ENCODE peak calls at places on chromosomes 5 and 9, in ten cellular contexts. T, S, B, E, M, Z, V, P, G and C are unnamed samples.

GRCh38 chr9:93585259-93585658 is 8.9 kb downstream of the PHF2 start:
- DNase-seq in T (no peak), S (no peak), B (no peak), E (no peak), M (no peak), Z (no peak), V (peak; percentile 6), P (no peak), G (no peak), C (peak; percentile 10)

GRCh38 chr5:1510631-1511030 is 13.1 kb downstream of the LPCAT1 start:
- DNase-seq in T (no peak), S (no peak), B (peak; percentile 6), E (no peak), M (no peak), Z (no peak), V (peak; percentile 8), P (peak; percentile 2), G (peak; percentile 9), C (peak; percentile 43)

GRCh38 chr9:4515958-4516375 is 25.7 kb downstream of the SLC1A1 start:
- DNase-seq in T (no peak), S (no peak), B (no peak), E (no peak), M (no peak), Z (no peak), V (no peak), P (no peak), G (no peak), C (no peak)

GRCh38 chr5:1151316-1151715 is 39.5 kb upstream of the SLC12A7 start:
- DNase-seq in T (no peak), S (no peak), B (no peak), E (no peak), M (no peak), Z (no peak), V (no peak), P (no peak), G (no peak), C (no peak)

GRCh38 chr9:1916676-1917075 is 98.5 kb upstream of the SMARCA2 start:
- DNase-seq in T (no peak), S (no peak), B (no peak), E (no peak), M (no peak), Z (no peak), V (no peak), P (no peak), G (no peak), C (no peak)

GRCh38 chr5:55584398-55585265 is 49.9 kb upstream of the PLPP1 start:
- DNase-seq in T (no peak), S (no peak), B (no peak), E (no peak), M (no peak), Z (no peak), V (no peak), P (no peak), G (no peak), C (no peak)

GRCh38 chr5:126383246-126383645 is 40.0 kb upstream of the GRAMD2B start:
- DNase-seq in T (no peak), S (no peak), B (no peak), E (no peak), M (no peak), Z (no peak), V (no peak), P (no peak), G (no peak), C (no peak)

GRCh38 chr5:154757647-154758406 is 2.6 kb downstream of the LARP1 start:
- DNase-seq in T (no peak), S (peak; percentile 11), B (peak; percentile 71), E (no peak), M (peak; percentile 57), Z (no peak), V (no peak), P (no peak), G (no peak), C (no peak)

GRCh38 chr9:9246726-9247125 is 1366.1 kb downstream of the PTPRD start:
- DNase-seq in T (no peak), S (no peak), B (no peak), E (no peak), M (no peak), Z (no peak), V (no peak), P (no peak), G (no peak), C (no peak)

GRCh38 chr5:474826-475661 is 32.1 kb downstream of the EXOC3 start:
- DNase-seq in T (no peak), S (no peak), B (no peak), E (no peak), M (no peak), Z (no peak), V (peak; percentile 52), P (no peak), G (peak; percentile 46), C (no peak)

GRCh38 chr5:180803181-180804128 is 849 bp upstream of the MGAT1 start:
- DNase-seq in T (no peak), S (peak; percentile 78), B (no peak), E (peak; percentile 77), M (peak; percentile 97), Z (peak; percentile 41), V (peak; percentile 62), P (peak; percentile 94), G (no peak), C (peak; percentile 65)

GRCh38 chr9:98329904-98330303 is 74.5 kb upstream of the TBC1D2 start:
- DNase-seq in T (no peak), S (no peak), B (no peak), E (no peak), M (no peak), Z (no peak), V (no peak), P (no peak), G (no peak), C (no peak)

GRCh38 chr5:140321796-140322195 is 18.9 kb upstream of the PFDN1 start:
- DNase-seq in T (no peak), S (no peak), B (no peak), E (no peak), M (peak; percentile 90), Z (no peak), V (no peak), P (no peak), G (no peak), C (no peak)

GRCh38 chr9:133883356-133883755 is 108.8 kb downstream of the VAV2 start:
- DNase-seq in T (no peak), S (no peak), B (no peak), E (no peak), M (no peak), Z (no peak), V (no peak), P (no peak), G (no peak), C (no peak)

GRCh38 chr5:95718203-95718602 is 12.9 kb upstream of the RHOBTB3 start:
- DNase-seq in T (no peak), S (no peak), B (no peak), E (no peak), M (peak; percentile 47), Z (no peak), V (no peak), P (peak; percentile 67), G (no peak), C (no peak)

GRCh38 chr5:156654444-156654843 is 195.7 kb upstream of the PPP1R2B start:
- DNase-seq in T (no peak), S (no peak), B (no peak), E (no peak), M (no peak), Z (no peak), V (no peak), P (no peak), G (no peak), C (no peak)

GRCh38 chr9:133514475-133515239 is 10.1 kb downstream of the MYMK start:
- DNase-seq in T (no peak), S (no peak), B (peak; percentile 49), E (no peak), M (no peak), Z (peak; percentile 85), V (peak; percentile 79), P (no peak), G (no peak), C (no peak)

GRCh38 chr9:35814106-35814840 is 569 bp downstream of the HINT2 start:
- DNase-seq in T (peak; percentile 85), S (peak; percentile 14), B (peak; percentile 76), E (peak; percentile 87), M (peak; percentile 65), Z (peak; percentile 69), V (peak; percentile 78), P (peak; percentile 48), G (peak; percentile 69), C (peak; percentile 70)

GRCh38 chr5:180344393-180344999 is 8.6 kb downstream of the GFPT2 start:
- DNase-seq in T (no peak), S (no peak), B (peak; percentile 5), E (no peak), M (no peak), Z (no peak), V (no peak), P (no peak), G (no peak), C (no peak)

GRCh38 chr5:115450741-115451140 is 93.8 kb downstream of the FEM1C start:
- DNase-seq in T (no peak), S (no peak), B (no peak), E (no peak), M (no peak), Z (no peak), V (no peak), P (no peak), G (no peak), C (no peak)
- H3K27ac ChIP-seq in T (no peak overlapping the region), S (no peak overlapping the region), B (no peak overlapping the region), E (no peak overlapping the region), M (no peak overlapping the region), Z (no peak overlapping the region), V (no peak overlapping the region), P (no peak overlapping the region), G (no peak overlapping the region), C (peak overlapping the region; percentile 10)

GRCh38 chr5:57277085-57277484 is 103.2 kb downstream of the GPBP1 start:
- DNase-seq in T (no peak), S (no peak), B (no peak), E (peak; percentile 42), M (no peak), Z (peak; percentile 8), V (no peak), P (no peak), G (no peak), C (no peak)
- TF ChIP-seq CTCF in T (peak; percentile 60), S (no peak), B (peak; percentile 41), E (peak; percentile 51), M (no peak), Z (peak; percentile 58), V (no peak), P (peak; percentile 54), G (no peak), C (no peak)

DNA sequence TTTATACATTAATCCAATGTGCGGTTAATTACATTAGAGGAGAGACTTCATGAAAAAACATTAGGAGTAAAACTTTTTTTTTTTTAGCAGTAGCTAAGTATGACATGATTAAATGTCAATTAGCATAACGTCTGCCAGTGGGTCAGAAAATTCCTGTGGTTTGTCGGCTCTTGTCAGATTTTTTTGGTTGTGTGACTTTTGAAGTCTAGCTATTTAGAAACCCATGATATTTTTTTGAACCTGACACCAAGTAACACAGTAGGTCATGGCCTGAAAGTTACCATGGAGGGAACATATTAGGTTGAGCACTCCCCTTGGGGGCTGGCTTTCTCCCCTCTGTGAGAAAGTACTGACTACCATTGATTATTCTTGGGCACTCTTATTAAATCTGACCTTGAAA is 84.8 kb upstream of the ALDH1A1 start:
- DNase-seq in T (no peak), S (no peak), B (no peak), E (no peak), M (no peak), Z (no peak), V (no peak), P (no peak), G (no peak), C (no peak)
- H3K27ac ChIP-seq in T (no peak overlapping the region), S (no peak overlapping the region), B (no peak overlapping the region), E (no peak overlapping the region), M (no peak overlapping the region), Z (no peak overlapping the region), V (no peak overlapping the region), P (no peak overlapping the region), G (no peak overlapping the region), C (peak overlapping the region; percentile 86)

GRCh38 chr5:112707187-112708179 is 30.2 kb upstream of the APC start:
- DNase-seq in T (peak; percentile 99), S (peak; percentile 95), B (peak; percentile 100), E (peak; percentile 99), M (peak; percentile 94), Z (peak; percentile 96), V (peak; percentile 96), P (peak; percentile 98), G (peak; percentile 99), C (peak; percentile 95)
- TF ChIP-seq CTCF in T (peak; percentile 19), S (no peak), B (peak; percentile 18), E (no peak), M (no peak), Z (no peak), V (no peak), P (peak; percentile 16), G (no peak), C (peak; percentile 8)